ENCODE peak calls at places on chromosomes 11 and 22, in five cellular contexts. One of them, this sample, is unnamed.
A peak's percentile ranks its signal among the peaks of the same experiment; 100 is the strongest.

GRCh38 chr11:134682577-134682976 is 270.5 kb upstream of the B3GAT1 start:
- DNase-seq in K562: no peak
- DNase-seq in HepG2: no peak
- DNase-seq in right cardiac atrium: no peak
- DNase-seq in astrocyte: no peak
- DNase-seq in this sample: no peak

GRCh38 chr22:24011735-24012068 is 598 bp downstream of the CABIN1 start:
- DNase-seq in right cardiac atrium: no peak
- DNase-seq in HepG2: no peak
- DNase-seq in astrocyte: peak; percentile 6
- DNase-seq in K562: no peak
- DNase-seq in this sample: no peak

GRCh38 chr11:120183701-120184141 is 27.1 kb upstream of the OAF start:
- DNase-seq in astrocyte: no peak
- DNase-seq in right cardiac atrium: no peak
- DNase-seq in K562: no peak
- DNase-seq in HepG2: no peak
- DNase-seq in this sample: no peak

GRCh38 chr11:117815262-117815803 is 9.2 kb downstream of the FXYD2 start:
- DNase-seq in K562: no peak
- DNase-seq in astrocyte: no peak
- DNase-seq in right cardiac atrium: no peak
- DNase-seq in HepG2: no peak
- DNase-seq in this sample: no peak

GRCh38 chr22:17100621-17101020 is 15.8 kb downstream of the IL17RA start:
- DNase-seq in astrocyte: no peak
- DNase-seq in HepG2: no peak
- DNase-seq in K562: no peak
- DNase-seq in right cardiac atrium: no peak
- DNase-seq in this sample: no peak

GRCh38 chr11:119490253-119491006 is 67.5 kb upstream of the THY1 start:
- DNase-seq in right cardiac atrium: no peak
- DNase-seq in HepG2: no peak
- DNase-seq in astrocyte: no peak
- DNase-seq in K562: no peak
- DNase-seq in this sample: no peak

GRCh38 chr11:69401715-69402114 is 79.7 kb upstream of the LINC01488 start:
- DNase-seq in right cardiac atrium: no peak
- DNase-seq in HepG2: no peak
- DNase-seq in K562: no peak
- DNase-seq in astrocyte: no peak
- DNase-seq in this sample: no peak

GRCh38 chr11:46235777-46236688 is 41.4 kb upstream of the CREB3L1 start:
- DNase-seq in astrocyte: no peak
- DNase-seq in HepG2: no peak
- DNase-seq in right cardiac atrium: no peak
- DNase-seq in K562: no peak
- DNase-seq in this sample: no peak

GRCh38 chr11:46122955-46123354 is 1.7 kb upstream of the PHF21A start:
- DNase-seq in HepG2: peak; percentile 27
- DNase-seq in K562: no peak
- DNase-seq in right cardiac atrium: no peak
- DNase-seq in astrocyte: peak; percentile 61
- DNase-seq in this sample: no peak

GRCh38 chr11:122661182-122661945 is 5.8 kb downstream of the UBASH3B start:
- DNase-seq in HepG2: no peak
- DNase-seq in K562: no peak
- DNase-seq in astrocyte: peak; percentile 59
- DNase-seq in right cardiac atrium: no peak
- DNase-seq in this sample: peak; percentile 93

GRCh38 chr22:22700631-22701030 is 56.2 kb downstream of the GGTLC2 start:
- DNase-seq in K562: no peak
- DNase-seq in right cardiac atrium: no peak
- DNase-seq in HepG2: no peak
- DNase-seq in astrocyte: no peak
- DNase-seq in this sample: no peak

GRCh38 chr11:100562102-100562501 is 125.0 kb upstream of the ARHGAP42 start:
- DNase-seq in right cardiac atrium: no peak
- DNase-seq in K562: no peak
- DNase-seq in HepG2: no peak
- DNase-seq in astrocyte: peak; percentile 86
- DNase-seq in this sample: peak; percentile 62

GRCh38 chr11:42976636-42977217 is 335.1 kb upstream of the API5 start:
- DNase-seq in right cardiac atrium: no peak
- DNase-seq in HepG2: no peak
- DNase-seq in astrocyte: no peak
- DNase-seq in K562: no peak
- DNase-seq in this sample: no peak

GRCh38 chr22:17802822-17803221 is 28.6 kb upstream of the BID start:
- DNase-seq in HepG2: no peak
- DNase-seq in K562: no peak
- DNase-seq in right cardiac atrium: no peak
- DNase-seq in astrocyte: no peak
- DNase-seq in this sample: no peak

GRCh38 chr22:39446239-39446721 is 10.5 kb upstream of the MGAT3 start:
- DNase-seq in K562: peak; percentile 43
- DNase-seq in astrocyte: no peak
- DNase-seq in right cardiac atrium: no peak
- DNase-seq in HepG2: no peak
- DNase-seq in this sample: no peak
- H3K4me1 ChIP-seq in K562: peaks cover 48% of the 10 kb centered on the region
- H3K4me1 ChIP-seq in astrocyte: no peaks in the 10 kb centered on the region
- H3K4me1 ChIP-seq in right cardiac atrium: no peaks in the 10 kb centered on the region
- H3K4me1 ChIP-seq in HepG2: peaks cover 41% of the 10 kb centered on the region
- H3K4me1 ChIP-seq in this sample: no peaks in the 10 kb centered on the region

DNA sequence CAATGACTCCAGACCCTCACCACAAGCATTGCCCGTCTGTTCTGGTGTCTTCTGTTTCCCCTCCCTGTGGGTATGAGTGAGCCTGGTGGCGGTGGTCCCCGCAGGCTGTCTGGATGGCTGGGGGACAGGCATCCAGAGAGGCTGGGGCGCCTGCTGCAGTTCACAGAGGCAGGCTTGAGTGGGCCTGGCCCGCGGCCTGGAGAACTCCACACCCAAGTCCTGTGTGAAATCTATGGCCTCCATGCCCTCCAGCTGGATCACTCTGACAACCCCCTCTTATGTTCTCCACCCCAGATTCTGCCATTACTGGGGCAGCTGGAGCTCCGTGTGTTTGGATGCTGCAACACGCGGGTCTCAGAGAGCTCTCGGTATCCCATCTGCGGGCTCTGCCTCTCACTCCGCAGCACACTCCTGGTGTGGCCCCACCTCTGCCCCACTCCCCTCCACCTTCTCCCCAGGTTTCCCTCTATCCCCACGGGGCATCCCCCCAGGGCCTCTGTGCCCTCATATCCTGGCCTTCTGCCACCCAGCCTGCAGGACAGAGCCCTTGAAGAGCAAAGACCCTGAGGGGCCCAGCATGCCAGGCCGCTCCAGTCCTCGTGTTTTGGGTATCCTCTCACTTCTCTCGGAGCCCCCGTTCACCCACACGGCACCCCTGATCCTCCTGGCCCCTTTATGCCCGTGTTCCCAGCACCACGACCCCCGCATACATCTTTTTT is 31.3 kb downstream of the LRRC74B start:
- DNase-seq in astrocyte: no peak
- DNase-seq in HepG2: no peak
- DNase-seq in right cardiac atrium: no peak
- DNase-seq in K562: peak; percentile 47
- DNase-seq in this sample: no peak
- H3K27me3 ChIP-seq in astrocyte: no peaks in the 10 kb centered on the region
- H3K27me3 ChIP-seq in HepG2: peaks cover 8% of the 10 kb centered on the region
- H3K27me3 ChIP-seq in right cardiac atrium: no peaks in the 10 kb centered on the region
- H3K27me3 ChIP-seq in K562: peaks cover 78% of the 10 kb centered on the region
- H3K27me3 ChIP-seq in this sample: no peaks in the 10 kb centered on the region

DNA sequence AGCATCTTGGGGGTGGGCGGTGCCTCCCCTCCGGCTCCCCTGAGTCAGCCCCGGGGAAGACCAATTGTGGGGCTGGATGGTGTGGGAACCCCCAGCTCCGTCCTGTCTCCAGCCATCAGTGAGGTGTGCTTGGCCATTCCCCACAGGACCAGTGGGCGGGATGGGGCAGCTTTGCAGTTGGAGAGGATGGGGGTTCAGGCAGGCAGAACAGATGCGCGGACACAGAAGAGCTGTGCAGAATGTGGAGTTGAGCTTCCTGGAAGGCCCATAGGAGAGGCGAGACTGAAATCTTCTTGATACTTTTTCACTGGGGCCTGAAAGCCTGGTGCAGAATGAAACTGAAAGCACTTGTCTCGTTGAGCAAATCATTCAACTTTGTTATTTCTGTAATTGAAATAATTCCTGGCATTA is 23.8 kb downstream of the PARVB start:
- DNase-seq in astrocyte: no peak
- DNase-seq in HepG2: no peak
- DNase-seq in right cardiac atrium: no peak
- DNase-seq in K562: no peak
- DNase-seq in this sample: no peak
- H3K27ac ChIP-seq in astrocyte: no peak overlapping the region
- H3K27ac ChIP-seq in HepG2: no peak overlapping the region
- H3K27ac ChIP-seq in right cardiac atrium: no peak overlapping the region
- H3K27ac ChIP-seq in K562: no peak overlapping the region
- H3K27ac ChIP-seq in this sample: no peak overlapping the region

GRCh38 chr22:29032014-29032475 is 29.6 kb downstream of the C22orf31 start:
- DNase-seq in astrocyte: no peak
- DNase-seq in HepG2: peak; percentile 78
- DNase-seq in K562: no peak
- DNase-seq in right cardiac atrium: no peak
- DNase-seq in this sample: no peak

GRCh38 chr22:29031236-29031982 is 30.2 kb downstream of the C22orf31 start:
- DNase-seq in astrocyte: peak; percentile 99
- DNase-seq in right cardiac atrium: peak; percentile 70
- DNase-seq in HepG2: peak; percentile 93
- DNase-seq in K562: peak; percentile 52
- DNase-seq in this sample: peak; percentile 72

GRCh38 chr22:29030016-29030617 is 31.5 kb downstream of the C22orf31 start:
- DNase-seq in K562: no peak
- DNase-seq in astrocyte: peak; percentile 81
- DNase-seq in right cardiac atrium: no peak
- DNase-seq in HepG2: peak; percentile 72
- DNase-seq in this sample: peak; percentile 59

GRCh38 chr22:29030618-29031235 is 30.9 kb downstream of the C22orf31 start:
- DNase-seq in right cardiac atrium: peak; percentile 80
- DNase-seq in astrocyte: peak; percentile 87
- DNase-seq in K562: peak; percentile 69
- DNase-seq in HepG2: peak; percentile 93
- DNase-seq in this sample: peak; percentile 55

GRCh38 chr22:29032584-29032983 is 29.0 kb downstream of the C22orf31 start:
- DNase-seq in astrocyte: peak; percentile 19
- DNase-seq in right cardiac atrium: no peak
- DNase-seq in HepG2: no peak
- DNase-seq in K562: no peak
- DNase-seq in this sample: no peak
- H3K4me1 ChIP-seq in astrocyte: peaks cover 24% of the 10 kb centered on the region
- H3K4me1 ChIP-seq in right cardiac atrium: peaks cover 4% of the 10 kb centered on the region
- H3K4me1 ChIP-seq in HepG2: peaks cover 98% of the 10 kb centered on the region
- H3K4me1 ChIP-seq in K562: peaks cover 25% of the 10 kb centered on the region
- H3K4me1 ChIP-seq in this sample: peaks cover 19% of the 10 kb centered on the region

This sample was measured in foreskin keratinocyte.